ENCODE peak calls at places on chromosomes 13 and 19, in ten cellular contexts. U is AG10803; V is kidney glomerular epithelial cell; W is activated gamma-delta T cell treated with anti-CD3 and anti-CD28 coated beads, Interleukin-2, amount 50 U/mL, for 16 hours; K is stimulated activated CD4-positive, alpha-beta T cell treated with anti-CD3 and anti-CD28 coated beads, Interleukin-4, amount 100 ng/mL, for 48 hours; O is SW 1271; Q is GM04503; N is body of pancreas; M is GM04504; B is A172. L is an unnamed sample.

GRCh38 chr13:75803175-75803611 is 167.1 kb downstream of the LMO7 start:
- DNase-seq in U (no peak), V (no peak), W (no peak), K (no peak), O (no peak), Q (no peak), N (peak; percentile 19), M (no peak), B (no peak), L (no peak)

GRCh38 chr13:23715762-23716235 is 145.6 kb downstream of the TNFRSF19 start:
- DNase-seq in U (no peak), V (no peak), W (no peak), K (no peak), O (no peak), Q (no peak), N (no peak), M (no peak), B (no peak), L (peak; percentile 40)

GRCh38 chr13:35621989-35622388 is 145.5 kb upstream of the MAB21L1 start:
- DNase-seq in U (peak; percentile 52), V (peak; percentile 28), W (no peak), K (no peak), O (no peak), Q (peak; percentile 9), N (no peak), M (peak; percentile 11), B (no peak), L (no peak)

GRCh38 chr19:23901360-23901759 is 13.3 kb upstream of the ZNF726 start:
- DNase-seq in U (no peak), V (no peak), W (no peak), K (no peak), O (no peak), Q (no peak), N (no peak), M (no peak), B (no peak), L (no peak)

GRCh38 chr19:4357095-4357797 is 13.9 kb downstream of the MPND start:
- DNase-seq in U (no peak), V (no peak), W (no peak), K (no peak), O (no peak), Q (no peak), N (no peak), M (no peak), B (no peak), L (no peak)

GRCh38 chr19:31109626-31110025 is 239.6 kb downstream of the TSHZ3 start:
- DNase-seq in U (no peak), V (no peak), W (no peak), K (no peak), O (no peak), Q (no peak), N (no peak), M (no peak), B (peak; percentile 21), L (peak; percentile 8)

GRCh38 chr19:50327461-50328256 is 1.5 kb downstream of the KCNC3 start:
- DNase-seq in U (no peak), V (no peak), W (no peak), K (no peak), O (no peak), Q (no peak), N (no peak), M (no peak), B (no peak), L (no peak)

GRCh38 chr13:97659602-97660001 is 225.6 kb downstream of the RAP2A start:
- DNase-seq in U (peak; percentile 11), V (no peak), W (no peak), K (no peak), O (no peak), Q (no peak), N (no peak), M (no peak), B (no peak), L (peak; percentile 33)

GRCh38 chr19:46722421-46723022 is 5.6 kb upstream of the PRKD2 start:
- DNase-seq in U (no peak), V (no peak), W (no peak), K (no peak), O (no peak), Q (no peak), N (no peak), M (no peak), B (no peak), L (no peak)

GRCh38 chr19:58500242-58500641 is 11.6 kb downstream of the SLC27A5 start:
- DNase-seq in U (no peak), V (no peak), W (no peak), K (no peak), O (no peak), Q (no peak), N (no peak), M (no peak), B (no peak), L (no peak)

GRCh38 chr13:106919638-106920037 is 351.7 kb upstream of the ARGLU1 start:
- DNase-seq in U (no peak), V (peak; percentile 6), W (no peak), K (no peak), O (no peak), Q (no peak), N (no peak), M (no peak), B (no peak), L (no peak)

GRCh38 chr13:50419896-50420295 is 404.7 kb downstream of the KCNRG start:
- DNase-seq in U (no peak), V (no peak), W (no peak), K (no peak), O (no peak), Q (no peak), N (no peak), M (no peak), B (no peak), L (no peak)

GRCh38 chr19:35828694-35829301 is 16.2 kb upstream of the PRODH2 start:
- DNase-seq in U (peak; percentile 50), V (peak; percentile 33), W (no peak), K (peak; percentile 23), O (no peak), Q (no peak), N (peak; percentile 36), M (peak; percentile 27), B (peak; percentile 60), L (peak; percentile 67)

GRCh38 chr19:45954132-45954531 is 19.5 kb downstream of the NOVA2 start:
- DNase-seq in U (no peak), V (no peak), W (no peak), K (no peak), O (no peak), Q (no peak), N (no peak), M (no peak), B (no peak), L (no peak)

GRCh38 chr13:110285991-110286923 is 20.7 kb downstream of the COL4A1 start:
- DNase-seq in U (no peak), V (no peak), W (no peak), K (no peak), O (no peak), Q (no peak), N (no peak), M (no peak), B (no peak), L (no peak)

GRCh38 chr13:70162141-70162540 is 53.9 kb upstream of the KLHL1 start:
- DNase-seq in U (no peak), V (no peak), W (no peak), K (no peak), O (no peak), Q (no peak), N (no peak), M (no peak), B (no peak), L (no peak)

GRCh38 chr19:30682576-30683536 is 310.7 kb downstream of the ZNF536 start:
- DNase-seq in U (peak; percentile 91), V (peak; percentile 51), W (peak; percentile 16), K (peak; percentile 36), O (no peak), Q (peak; percentile 47), N (peak; percentile 77), M (peak; percentile 78), B (peak; percentile 79), L (peak; percentile 75)

GRCh38 chr13:99495478-99496321 is 5.6 kb upstream of the TM9SF2 start:
- DNase-seq in U (no peak), V (no peak), W (no peak), K (no peak), O (no peak), Q (no peak), N (no peak), M (no peak), B (peak; percentile 27), L (peak; percentile 40)

GRCh38 chr19:35153701-35154534 is 617 bp upstream of the FXYD5 start:
- DNase-seq in U (peak; percentile 33), V (no peak), W (peak; percentile 63), K (peak; percentile 80), O (no peak), Q (no peak), N (no peak), M (no peak), B (no peak), L (peak; percentile 28)

GRCh38 chr19:54158812-54159351 is 639 bp downstream of the LENG1 start:
- DNase-seq in U (no peak), V (no peak), W (no peak), K (no peak), O (no peak), Q (no peak), N (no peak), M (no peak), B (peak; percentile 46), L (no peak)

GRCh38 chr19:34960940-34961679 is 2.9 kb downstream of the ZNF792 start:
- DNase-seq in U (no peak), V (no peak), W (no peak), K (no peak), O (no peak), Q (no peak), N (no peak), M (no peak), B (no peak), L (no peak)

GRCh38 chr19:6580313-6580712 is 10.6 kb downstream of the CD70 start:
- DNase-seq in U (peak; percentile 51), V (peak; percentile 88), W (no peak), K (no peak), O (peak; percentile 38), Q (no peak), N (no peak), M (peak; percentile 48), B (peak; percentile 98), L (no peak)

GRCh38 chr13:31929031-31929770 is 102.4 kb upstream of the FRY start:
- DNase-seq in U (peak; percentile 38), V (no peak), W (no peak), K (no peak), O (no peak), Q (no peak), N (no peak), M (no peak), B (no peak), L (peak; percentile 44)

GRCh38 chr13:30829145-30829544 is 76.9 kb upstream of the MEDAG start:
- DNase-seq in U (peak; percentile 64), V (peak; percentile 82), W (no peak), K (no peak), O (no peak), Q (no peak), N (no peak), M (no peak), B (peak; percentile 93), L (no peak)

GRCh38 chr19:10812196-10812595 is 23.8 kb downstream of the TMED1 start:
- DNase-seq in U (no peak), V (no peak), W (no peak), K (no peak), O (no peak), Q (no peak), N (no peak), M (no peak), B (peak; percentile 30), L (no peak)

GRCh38 chr13:37816276-37816675 is 53.3 kb downstream of the TRPC4 start:
- DNase-seq in U (peak; percentile 8), V (no peak), W (no peak), K (no peak), O (no peak), Q (no peak), N (no peak), M (no peak), B (no peak), L (no peak)

GRCh38 chr13:99258946-99259345 is 767 bp upstream of the GPR18 start:
- DNase-seq in U (no peak), V (no peak), W (no peak), K (no peak), O (no peak), Q (no peak), N (no peak), M (no peak), B (no peak), L (no peak)

GRCh38 chr13:63044617-63045016 is 1629.0 kb upstream of the PCDH20 start:
- DNase-seq in U (no peak), V (no peak), W (no peak), K (no peak), O (no peak), Q (no peak), N (no peak), M (no peak), B (no peak), L (no peak)

L was measured in fibroblast of villous mesenchyme.